ENCODE peak calls at places on chromosome 13, in nine cellular contexts. D, W, X, L, C, J, V, N and M are unnamed samples.

GRCh38 chr13:98105929-98106336 is 37.0 kb upstream of the FARP1 start:
- DNase-seq in D (peak; percentile 39), W (no peak), X (no peak), L (no peak), C (no peak), J (peak; percentile 59), V (no peak), N (no peak), M (no peak)

GRCh38 chr13:98143157-98143553 is 261 bp downstream of the FARP1 start:
- DNase-seq in D (no peak), W (no peak), X (peak; percentile 80), L (no peak), C (no peak), J (peak; percentile 23), V (no peak), N (no peak), M (no peak)

GRCh38 chr13:62210951-62211350 is 795.3 kb upstream of the PCDH20 start:
- DNase-seq in D (no peak), W (no peak), X (no peak), L (no peak), C (no peak), J (no peak), V (no peak), N (no peak), M (no peak)

GRCh38 chr13:51778407-51778806 is 25.6 kb downstream of the DHRS12 start:
- DNase-seq in D (no peak), W (no peak), X (no peak), L (no peak), C (no peak), J (no peak), V (no peak), N (no peak), M (no peak)

GRCh38 chr13:76758738-76759137 is 127.5 kb downstream of the KCTD12 start:
- DNase-seq in D (peak; percentile 56), W (no peak), X (no peak), L (no peak), C (no peak), J (no peak), V (no peak), N (no peak), M (no peak)

GRCh38 chr13:93473441-93474270 is 247.0 kb downstream of the GPC6 start:
- DNase-seq in D (peak; percentile 61), W (no peak), X (no peak), L (no peak), C (no peak), J (no peak), V (no peak), N (no peak), M (no peak)

GRCh38 chr13:110057052-110057451 is 249.9 kb downstream of the COL4A1 start:
- DNase-seq in D (no peak), W (no peak), X (no peak), L (no peak), C (no peak), J (peak; percentile 16), V (no peak), N (peak; percentile 17), M (no peak)

GRCh38 chr13:41144576-41144975 is 12.0 kb upstream of the KBTBD6 start:
- DNase-seq in D (no peak), W (no peak), X (no peak), L (no peak), C (no peak), J (no peak), V (no peak), N (no peak), M (no peak)

GRCh38 chr13:111526922-111527321 is 206.5 kb downstream of the TEX29 start:
- DNase-seq in D (no peak), W (no peak), X (no peak), L (no peak), C (no peak), J (no peak), V (no peak), N (no peak), M (no peak)